ENCODE peak calls at places on chromosomes 3 and 15, in seven cellular contexts. C, M, E, F, X, Z and J are unnamed samples.
A peak's percentile ranks its signal among the peaks of the same experiment; 100 is the strongest.

GRCh38 chr3:143283432-143284128 is 164.0 kb downstream of the CHST2 start:
- DNase-seq in E (no peak), X (no peak), F (no peak), Z (no peak), M (no peak), C (no peak), J (no peak)

GRCh38 chr3:46312996-46313395 is 40.9 kb upstream of the CCR2 start:
- DNase-seq in C (peak; percentile 54), X (peak; percentile 41), M (no peak), F (no peak), E (peak; percentile 15), Z (peak; percentile 20), J (no peak)

GRCh38 chr15:41607033-41607432 is 48.0 kb downstream of the TYRO3 start:
- DNase-seq in X (no peak), Z (peak; percentile 79), C (no peak), F (no peak), E (no peak), M (no peak), J (no peak)

GRCh38 chr3:12025584-12025983 is 21.4 kb downstream of the SYN2 start:
- DNase-seq in E (no peak), Z (no peak), C (no peak), F (no peak), X (no peak), M (no peak), J (no peak)

GRCh38 chr3:37054370-37054769 is 61.1 kb downstream of the MLH1 start:
- DNase-seq in E (no peak), Z (peak; percentile 50), X (no peak), M (peak; percentile 56), C (no peak), F (no peak), J (no peak)

GRCh38 chr15:62853114-62853832 is 189.3 kb upstream of the TPM1 start:
- DNase-seq in E (no peak), X (no peak), C (peak; percentile 21), Z (no peak), F (no peak), M (no peak), J (no peak)

GRCh38 chr15:58043192-58043903 is 22.2 kb downstream of the ALDH1A2 start:
- DNase-seq in Z (peak; percentile 66), X (peak; percentile 34), M (no peak), F (peak; percentile 28), E (no peak), C (peak; percentile 37), J (no peak)

GRCh38 chr3:147113293-147114045 is 292.9 kb downstream of the ZIC4 start:
- DNase-seq in F (no peak), Z (peak; percentile 97), X (no peak), M (no peak), C (no peak), E (no peak), J (no peak)

GRCh38 chr15:84645496-84645895 is 8.6 kb downstream of the WDR73 start:
- DNase-seq in Z (no peak), E (no peak), X (no peak), F (no peak), C (no peak), M (no peak), J (no peak)

GRCh38 chr15:60414016-60414682 is 16.4 kb upstream of the ANXA2 start:
- DNase-seq in M (no peak), F (no peak), E (no peak), C (no peak), X (no peak), Z (peak; percentile 65), J (no peak)

GRCh38 chr3:6861331-6861988 is 545 bp downstream of the GRM7 start:
- DNase-seq in Z (no peak), X (no peak), M (peak; percentile 42), E (no peak), C (no peak), F (no peak), J (no peak)

GRCh38 chr3:52470920-52471319 is 15.5 kb downstream of the NISCH start:
- DNase-seq in F (no peak), C (no peak), Z (no peak), M (no peak), E (no peak), X (no peak), J (no peak)

GRCh38 chr3:57793737-57794187 is 37.7 kb downstream of the SLMAP start:
- DNase-seq in M (no peak), Z (peak; percentile 17), X (no peak), F (no peak), E (no peak), C (no peak), J (no peak)

GRCh38 chr3:55630280-55630920 is 143.3 kb upstream of the WNT5A start:
- DNase-seq in M (no peak), F (no peak), C (no peak), E (no peak), X (no peak), Z (no peak), J (no peak)

GRCh38 chr3:137714551-137714950 is 49.6 kb upstream of the SOX14 start:
- DNase-seq in M (no peak), Z (no peak), C (no peak), F (no peak), X (no peak), E (no peak), J (no peak)

GRCh38 chr3:137709011-137709601 is 55.0 kb upstream of the SOX14 start:
- DNase-seq in E (no peak), X (no peak), F (peak; percentile 49), Z (no peak), C (no peak), M (peak; percentile 45), J (no peak)
- TF ChIP-seq CTCF in E (no peak), X (peak; percentile 17), F (peak; percentile 81), Z (peak; percentile 7), C (peak; percentile 19), M (peak; percentile 43), J (no peak)

GRCh38 chr15:23039151-23039916 is at the start of gene TUBGCP5:
- DNase-seq in Z (peak; percentile 99), X (peak; percentile 97), C (peak; percentile 98), E (peak; percentile 94), F (peak; percentile 100), M (peak; percentile 97), J (peak; percentile 94)
- TF ChIP-seq CTCF in Z (peak; percentile 49), X (peak; percentile 56), C (peak; percentile 14), E (peak; percentile 67), F (no peak), M (no peak), J (peak; percentile 32)

DNA sequence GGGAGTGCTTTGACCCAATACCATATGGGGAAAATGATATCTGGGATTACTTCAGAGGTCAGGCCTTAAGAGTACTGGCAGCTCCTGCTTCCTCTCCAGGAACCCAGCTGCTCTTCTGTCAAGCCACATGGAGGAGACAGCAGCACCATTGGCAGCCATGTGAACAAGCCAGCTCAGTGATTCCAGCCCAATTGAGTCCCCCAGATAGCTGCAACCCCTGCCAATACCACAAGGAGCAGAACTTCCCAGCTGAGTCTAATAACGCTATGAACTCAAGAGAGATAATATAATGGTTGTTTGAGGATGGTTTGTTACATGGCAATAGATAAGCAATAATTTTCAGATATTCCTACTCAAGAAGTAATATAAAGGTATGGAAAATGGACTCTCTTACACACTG is 126.8 kb upstream of the CPNE4 start:
- DNase-seq in Z (peak; percentile 11), E (no peak), C (no peak), M (no peak), X (no peak), F (no peak), J (no peak)
- TF ChIP-seq CTCF in Z (no peak), E (no peak), C (no peak), M (no peak), X (no peak), F (no peak), J (no peak)

DNA sequence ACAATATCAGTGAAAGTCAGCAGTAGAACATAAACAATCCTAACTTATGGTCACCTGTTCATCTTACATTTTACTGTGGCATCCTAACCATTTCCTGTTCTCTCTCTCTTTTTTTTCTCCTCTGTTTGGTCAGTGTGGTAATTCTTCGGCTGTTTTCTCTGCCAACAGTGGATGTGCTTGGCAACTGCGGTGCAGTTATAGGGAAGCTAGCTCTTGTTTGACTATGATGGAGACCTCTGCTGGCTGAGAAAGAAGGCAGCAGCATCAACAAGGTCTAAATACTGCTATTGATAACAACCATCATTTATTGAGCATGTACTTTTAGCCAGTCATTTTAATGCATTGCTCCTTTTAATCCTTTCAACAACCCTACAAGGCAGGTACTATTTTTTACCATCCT is 723 bp upstream of the DRD3 start:
- DNase-seq in E (no peak), C (no peak), X (no peak), M (no peak), F (no peak), Z (peak; percentile 71), J (no peak)
- TF ChIP-seq CTCF in E (no peak), C (no peak), X (peak; percentile 33), M (peak; percentile 16), F (no peak), Z (peak; percentile 66), J (no peak)

GRCh38 chr15:71392821-71393220 is 277.6 kb downstream of the THSD4 start:
- DNase-seq in X (no peak), F (no peak), C (no peak), M (no peak), E (no peak), Z (no peak), J (no peak)
- TF ChIP-seq CTCF in X (no peak), F (no peak), C (no peak), M (no peak), E (no peak), Z (no peak), J (no peak)

DNA sequence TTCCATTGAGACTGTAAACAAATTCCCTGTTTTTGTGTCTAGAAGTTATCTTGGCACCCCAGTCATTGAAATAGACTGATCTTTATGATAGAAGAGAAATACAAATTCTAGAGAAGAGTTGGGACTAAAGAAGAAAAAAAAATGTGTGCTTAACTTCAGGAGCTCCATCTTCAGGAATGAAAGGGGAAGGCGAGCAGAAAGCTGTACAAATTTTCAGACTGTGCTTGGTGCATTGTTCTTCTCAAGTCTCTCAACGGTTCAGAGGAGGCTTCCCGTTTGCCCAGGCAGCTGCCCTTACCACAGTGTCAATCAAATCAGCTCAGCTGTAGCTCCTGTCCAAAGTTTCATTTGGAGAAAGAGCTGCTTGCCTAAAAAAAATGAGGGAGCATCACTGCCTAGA is 41.7 kb downstream of the OXSM start:
- DNase-seq in X (no peak), C (no peak), E (no peak), Z (peak; percentile 75), M (no peak), F (peak; percentile 27), J (no peak)
- TF ChIP-seq CTCF in X (peak; percentile 22), C (no peak), E (no peak), Z (peak; percentile 70), M (no peak), F (peak; percentile 27), J (no peak)